ENCODE peak calls at places on chromosomes 2 and 18, in ten cellular contexts. One of them, this sample, is unnamed.

GRCh38 chr2:23379220-23379695 is 5.7 kb upstream of the KLHL29 start:
- DNase-seq in neural progenitor cell: no peak
- DNase-seq in hepatocyte: no peak
- DNase-seq in heart right ventricle: no peak
- DNase-seq in fibroblast of lung: no peak
- DNase-seq in transverse colon: no peak
- DNase-seq in spleen: no peak
- DNase-seq in heart left ventricle: no peak
- DNase-seq in RWPE2: no peak
- DNase-seq in GM23338: no peak
- DNase-seq in this sample: no peak

GRCh38 chr18:46001074-46001473 is 33.9 kb upstream of the EPG5 start:
- DNase-seq in fibroblast of lung: no peak
- DNase-seq in heart left ventricle: no peak
- DNase-seq in neural progenitor cell: no peak
- DNase-seq in heart right ventricle: no peak
- DNase-seq in hepatocyte: no peak
- DNase-seq in transverse colon: no peak
- DNase-seq in RWPE2: no peak
- DNase-seq in spleen: no peak
- DNase-seq in GM23338: no peak
- DNase-seq in this sample: no peak

GRCh38 chr2:186199029-186199428 is 287.0 kb upstream of the ZC3H15 start:
- DNase-seq in heart right ventricle: no peak
- DNase-seq in spleen: no peak
- DNase-seq in heart left ventricle: no peak
- DNase-seq in RWPE2: no peak
- DNase-seq in neural progenitor cell: no peak
- DNase-seq in GM23338: no peak
- DNase-seq in hepatocyte: no peak
- DNase-seq in transverse colon: no peak
- DNase-seq in fibroblast of lung: no peak
- DNase-seq in this sample: no peak

GRCh38 chr2:182361477-182361876 is 65.4 kb downstream of the PDE1A start:
- DNase-seq in heart left ventricle: no peak
- DNase-seq in transverse colon: no peak
- DNase-seq in GM23338: no peak
- DNase-seq in neural progenitor cell: no peak
- DNase-seq in spleen: no peak
- DNase-seq in RWPE2: no peak
- DNase-seq in fibroblast of lung: no peak
- DNase-seq in heart right ventricle: no peak
- DNase-seq in hepatocyte: no peak
- DNase-seq in this sample: no peak

GRCh38 chr2:187936228-187936627 is 355.4 kb upstream of the GULP1 start:
- DNase-seq in spleen: no peak
- DNase-seq in neural progenitor cell: no peak
- DNase-seq in heart left ventricle: no peak
- DNase-seq in hepatocyte: no peak
- DNase-seq in transverse colon: no peak
- DNase-seq in heart right ventricle: no peak
- DNase-seq in RWPE2: no peak
- DNase-seq in GM23338: no peak
- DNase-seq in fibroblast of lung: no peak
- DNase-seq in this sample: no peak

GRCh38 chr2:232218778-232219495 is 159.6 kb upstream of the ALPP start:
- DNase-seq in RWPE2: no peak
- DNase-seq in neural progenitor cell: no peak
- DNase-seq in hepatocyte: no peak
- DNase-seq in GM23338: no peak
- DNase-seq in transverse colon: no peak
- DNase-seq in heart left ventricle: no peak
- DNase-seq in heart right ventricle: no peak
- DNase-seq in fibroblast of lung: no peak
- DNase-seq in spleen: no peak
- DNase-seq in this sample: no peak

GRCh38 chr18:35619941-35620340 is 38.4 kb downstream of the GALNT1 start:
- DNase-seq in GM23338: no peak
- DNase-seq in neural progenitor cell: no peak
- DNase-seq in transverse colon: no peak
- DNase-seq in spleen: no peak
- DNase-seq in heart right ventricle: no peak
- DNase-seq in fibroblast of lung: no peak
- DNase-seq in heart left ventricle: no peak
- DNase-seq in RWPE2: no peak
- DNase-seq in hepatocyte: no peak
- DNase-seq in this sample: no peak

GRCh38 chr2:233363744-233364235 is 9.5 kb downstream of the DGKD start:
- DNase-seq in fibroblast of lung: no peak
- DNase-seq in hepatocyte: no peak
- DNase-seq in RWPE2: no peak
- DNase-seq in heart left ventricle: no peak
- DNase-seq in spleen: no peak
- DNase-seq in transverse colon: no peak
- DNase-seq in GM23338: no peak
- DNase-seq in heart right ventricle: no peak
- DNase-seq in neural progenitor cell: no peak
- DNase-seq in this sample: no peak

GRCh38 chr18:61435064-61435652 is 101.9 kb downstream of the CDH20 start:
- DNase-seq in fibroblast of lung: peak; percentile 11
- DNase-seq in spleen: no peak
- DNase-seq in heart left ventricle: no peak
- DNase-seq in hepatocyte: peak; percentile 10
- DNase-seq in transverse colon: no peak
- DNase-seq in RWPE2: no peak
- DNase-seq in neural progenitor cell: peak; percentile 52
- DNase-seq in heart right ventricle: no peak
- DNase-seq in GM23338: peak; percentile 74
- DNase-seq in this sample: no peak

GRCh38 chr2:217854684-217855083 is 148.1 kb downstream of the TNS1 start:
- DNase-seq in hepatocyte: no peak
- DNase-seq in spleen: peak; percentile 47
- DNase-seq in heart left ventricle: no peak
- DNase-seq in heart right ventricle: no peak
- DNase-seq in neural progenitor cell: no peak
- DNase-seq in RWPE2: no peak
- DNase-seq in fibroblast of lung: no peak
- DNase-seq in GM23338: no peak
- DNase-seq in transverse colon: no peak
- DNase-seq in this sample: no peak

GRCh38 chr18:3456686-3457069 is 6.7 kb downstream of the TGIF1 start:
- DNase-seq in spleen: no peak
- DNase-seq in hepatocyte: peak; percentile 59
- DNase-seq in RWPE2: no peak
- DNase-seq in fibroblast of lung: no peak
- DNase-seq in heart right ventricle: no peak
- DNase-seq in heart left ventricle: no peak
- DNase-seq in neural progenitor cell: no peak
- DNase-seq in GM23338: no peak
- DNase-seq in transverse colon: no peak
- DNase-seq in this sample: no peak

GRCh38 chr2:189602233-189602632 is 21.6 kb upstream of the SLC40A1 start:
- DNase-seq in heart right ventricle: no peak
- DNase-seq in GM23338: no peak
- DNase-seq in transverse colon: no peak
- DNase-seq in heart left ventricle: no peak
- DNase-seq in spleen: no peak
- DNase-seq in RWPE2: no peak
- DNase-seq in neural progenitor cell: no peak
- DNase-seq in hepatocyte: no peak
- DNase-seq in fibroblast of lung: no peak
- DNase-seq in this sample: no peak

GRCh38 chr2:165462433-165462832 is 7.1 kb upstream of the CSRNP3 start:
- DNase-seq in fibroblast of lung: no peak
- DNase-seq in GM23338: no peak
- DNase-seq in heart left ventricle: no peak
- DNase-seq in hepatocyte: no peak
- DNase-seq in transverse colon: no peak
- DNase-seq in spleen: no peak
- DNase-seq in heart right ventricle: no peak
- DNase-seq in RWPE2: no peak
- DNase-seq in neural progenitor cell: no peak
- DNase-seq in this sample: no peak

GRCh38 chr2:219718066-219718465 is 90.6 kb downstream of the SLC4A3 start:
- DNase-seq in RWPE2: no peak
- DNase-seq in GM23338: no peak
- DNase-seq in hepatocyte: no peak
- DNase-seq in spleen: no peak
- DNase-seq in heart left ventricle: no peak
- DNase-seq in transverse colon: no peak
- DNase-seq in heart right ventricle: no peak
- DNase-seq in neural progenitor cell: no peak
- DNase-seq in fibroblast of lung: no peak
- DNase-seq in this sample: peak; percentile 21

GRCh38 chr2:225124311-225124832 is 82.1 kb upstream of the DOCK10 start:
- DNase-seq in heart left ventricle: no peak
- DNase-seq in transverse colon: no peak
- DNase-seq in fibroblast of lung: no peak
- DNase-seq in RWPE2: no peak
- DNase-seq in spleen: no peak
- DNase-seq in GM23338: no peak
- DNase-seq in neural progenitor cell: no peak
- DNase-seq in heart right ventricle: no peak
- DNase-seq in hepatocyte: no peak
- DNase-seq in this sample: no peak

DNA sequence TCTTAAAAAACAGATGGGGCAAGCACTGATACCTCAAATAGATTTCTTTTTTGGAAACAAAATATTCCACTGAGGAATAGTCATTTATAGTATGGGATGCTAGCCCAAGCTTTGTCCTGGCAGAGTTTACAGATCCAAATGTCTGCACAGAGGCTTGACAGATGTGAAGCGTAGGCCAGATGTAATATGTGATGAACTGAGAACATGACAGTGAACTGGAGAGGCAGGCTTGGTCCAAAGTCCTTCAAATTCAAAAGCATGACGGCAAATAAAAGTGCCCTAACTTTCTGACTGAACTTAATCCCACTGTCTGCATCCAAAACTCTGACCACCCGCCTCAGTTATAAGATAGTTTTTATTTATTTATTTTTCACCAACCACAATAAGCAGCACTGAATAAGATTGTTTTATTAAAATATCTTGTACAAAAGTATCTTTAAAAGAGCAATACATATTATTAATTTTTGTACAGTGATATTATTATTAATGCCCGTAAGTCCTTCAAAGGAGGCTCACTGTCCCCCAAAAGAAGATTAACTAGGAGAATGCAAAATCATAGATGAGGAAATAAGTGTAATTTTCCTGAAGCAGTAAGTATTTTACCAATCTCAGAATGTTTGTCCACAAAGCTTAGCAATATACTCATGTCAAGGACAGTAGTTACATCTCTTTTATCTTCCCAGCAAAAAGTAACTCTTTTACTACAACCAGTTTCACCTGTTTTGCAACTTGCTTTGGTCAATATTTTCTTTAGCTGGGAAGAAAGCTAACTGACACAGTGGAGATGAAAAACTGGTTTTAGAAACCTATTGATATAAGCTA is 10.7 kb upstream of the SPOPL start:
- DNase-seq in heart right ventricle: no peak
- DNase-seq in RWPE2: no peak
- DNase-seq in spleen: no peak
- DNase-seq in neural progenitor cell: no peak
- DNase-seq in fibroblast of lung: no peak
- DNase-seq in hepatocyte: no peak
- DNase-seq in heart left ventricle: no peak
- DNase-seq in GM23338: no peak
- DNase-seq in transverse colon: no peak
- DNase-seq in this sample: no peak
- H3K4me3 ChIP-seq in heart right ventricle: no peak overlapping the region
- H3K4me3 ChIP-seq in RWPE2: no peak overlapping the region
- H3K4me3 ChIP-seq in spleen: no peak overlapping the region
- H3K4me3 ChIP-seq in neural progenitor cell: no peak overlapping the region
- H3K4me3 ChIP-seq in fibroblast of lung: no peak overlapping the region
- H3K4me3 ChIP-seq in hepatocyte: no peak overlapping the region
- H3K4me3 ChIP-seq in heart left ventricle: no peak overlapping the region
- H3K4me3 ChIP-seq in GM23338: no peak overlapping the region
- H3K4me3 ChIP-seq in transverse colon: no peak overlapping the region
- H3K4me3 ChIP-seq in this sample: no peak overlapping the region

GRCh38 chr2:237536083-237536415 is 30.3 kb upstream of the PRLH start:
- DNase-seq in heart right ventricle: no peak
- DNase-seq in neural progenitor cell: no peak
- DNase-seq in RWPE2: no peak
- DNase-seq in heart left ventricle: no peak
- DNase-seq in hepatocyte: no peak
- DNase-seq in spleen: peak; percentile 22
- DNase-seq in transverse colon: no peak
- DNase-seq in GM23338: no peak
- DNase-seq in fibroblast of lung: no peak
- DNase-seq in this sample: no peak
- TF ChIP-seq CTCF in heart right ventricle: no peak
- TF ChIP-seq CTCF in neural progenitor cell: no peak
- TF ChIP-seq CTCF in RWPE2: no peak
- TF ChIP-seq CTCF in heart left ventricle: no peak
- TF ChIP-seq CTCF in hepatocyte: no peak
- TF ChIP-seq CTCF in spleen: no peak
- TF ChIP-seq CTCF in transverse colon: no peak
- TF ChIP-seq CTCF in GM23338: no peak
- TF ChIP-seq CTCF in fibroblast of lung: no peak
- TF ChIP-seq CTCF in this sample: no peak

GRCh38 chr2:24616606-24617005 is 125.6 kb downstream of the NCOA1 start:
- DNase-seq in hepatocyte: no peak
- DNase-seq in heart right ventricle: no peak
- DNase-seq in RWPE2: no peak
- DNase-seq in spleen: no peak
- DNase-seq in GM23338: no peak
- DNase-seq in fibroblast of lung: no peak
- DNase-seq in neural progenitor cell: peak; percentile 33
- DNase-seq in heart left ventricle: no peak
- DNase-seq in transverse colon: no peak
- DNase-seq in this sample: no peak

GRCh38 chr2:24611626-24612025 is 120.6 kb downstream of the NCOA1 start:
- DNase-seq in fibroblast of lung: no peak
- DNase-seq in RWPE2: no peak
- DNase-seq in spleen: no peak
- DNase-seq in hepatocyte: no peak
- DNase-seq in heart right ventricle: no peak
- DNase-seq in transverse colon: no peak
- DNase-seq in GM23338: no peak
- DNase-seq in heart left ventricle: no peak
- DNase-seq in neural progenitor cell: no peak
- DNase-seq in this sample: no peak

GRCh38 chr2:24617431-24617830 is 126.4 kb downstream of the NCOA1 start:
- DNase-seq in heart right ventricle: no peak
- DNase-seq in GM23338: no peak
- DNase-seq in hepatocyte: no peak
- DNase-seq in spleen: no peak
- DNase-seq in heart left ventricle: no peak
- DNase-seq in fibroblast of lung: no peak
- DNase-seq in neural progenitor cell: no peak
- DNase-seq in RWPE2: no peak
- DNase-seq in transverse colon: no peak
- DNase-seq in this sample: no peak

GRCh38 chr2:24613154-24613814 is 122.2 kb downstream of the NCOA1 start:
- DNase-seq in RWPE2: no peak
- DNase-seq in spleen: no peak
- DNase-seq in heart left ventricle: no peak
- DNase-seq in GM23338: peak; percentile 89
- DNase-seq in neural progenitor cell: peak; percentile 73
- DNase-seq in hepatocyte: peak; percentile 14
- DNase-seq in transverse colon: no peak
- DNase-seq in fibroblast of lung: peak; percentile 65
- DNase-seq in heart right ventricle: no peak
- DNase-seq in this sample: no peak
- H3K4me1 ChIP-seq in RWPE2: no peaks in the 10 kb centered on the region
- H3K4me1 ChIP-seq in spleen: peaks cover 3% of the 10 kb centered on the region
- H3K4me1 ChIP-seq in heart left ventricle: peaks cover 23% of the 10 kb centered on the region
- H3K4me1 ChIP-seq in GM23338: peaks cover 25% of the 10 kb centered on the region
- H3K4me1 ChIP-seq in neural progenitor cell: peaks cover 13% of the 10 kb centered on the region
- H3K4me1 ChIP-seq in hepatocyte: peaks cover 5% of the 10 kb centered on the region
- H3K4me1 ChIP-seq in transverse colon: no peaks in the 10 kb centered on the region
- H3K4me1 ChIP-seq in fibroblast of lung: no peaks in the 10 kb centered on the region
- H3K4me1 ChIP-seq in heart right ventricle: peaks cover 12% of the 10 kb centered on the region
- H3K4me1 ChIP-seq in this sample: peaks cover 36% of the 10 kb centered on the region

GRCh38 chr2:202122975-202123765 is 50.1 kb downstream of the KIAA2012 start:
- DNase-seq in heart left ventricle: no peak
- DNase-seq in transverse colon: no peak
- DNase-seq in spleen: no peak
- DNase-seq in hepatocyte: no peak
- DNase-seq in RWPE2: no peak
- DNase-seq in neural progenitor cell: peak; percentile 35
- DNase-seq in heart right ventricle: no peak
- DNase-seq in fibroblast of lung: no peak
- DNase-seq in GM23338: peak; percentile 43
- DNase-seq in this sample: no peak
- H3K4me3 ChIP-seq in heart left ventricle: no peak overlapping the region
- H3K4me3 ChIP-seq in transverse colon: no peak overlapping the region
- H3K4me3 ChIP-seq in spleen: no peak overlapping the region
- H3K4me3 ChIP-seq in hepatocyte: no peak overlapping the region
- H3K4me3 ChIP-seq in RWPE2: no peak overlapping the region
- H3K4me3 ChIP-seq in neural progenitor cell: no peak overlapping the region
- H3K4me3 ChIP-seq in heart right ventricle: no peak overlapping the region
- H3K4me3 ChIP-seq in fibroblast of lung: no peak overlapping the region
- H3K4me3 ChIP-seq in GM23338: no peak overlapping the region
- H3K4me3 ChIP-seq in this sample: no peak overlapping the region